ENCODE peak calls at places on chromosomes 3 and 15, in five cellular contexts. I is H9, S is trophoblast cell, K is IMR-90, A is neuronal stem cell. X is an unnamed sample.

GRCh38 chr15:66880380-66881155 is 178.5 kb downstream of the SMAD6 start:
- DNase-seq in I (no peak), S (no peak), K (no peak), A (no peak), X (no peak)

GRCh38 chr3:126356373-126357298 is 572 bp downstream of the KLF15 start:
- DNase-seq in I (no peak), S (peak), K (no peak), A (peak), X (no peak)

GRCh38 chr15:69805248-69805953 is 292.3 kb downstream of the TLE3 start:
- DNase-seq in I (no peak), S (peak), K (no peak), A (no peak), X (no peak)

GRCh38 chr15:67116742-67117141 is 51.3 kb downstream of the SMAD3 start:
- DNase-seq in I (no peak), S (peak), K (peak), A (no peak), X (peak)

GRCh38 chr3:60294181-60294580 is 957.1 kb downstream of the FHIT start:
- DNase-seq in I (no peak), S (no peak), K (peak), A (no peak), X (peak)

GRCh38 chr15:68608844-68609232 is 30.0 kb downstream of the CORO2B start:
- DNase-seq in I (no peak), S (no peak), K (no peak), A (no peak), X (no peak)

GRCh38 chr3:171376125-171376947 is 83.9 kb downstream of the TNIK start:
- DNase-seq in I (no peak), S (peak), K (peak), A (no peak), X (peak)

GRCh38 chr15:63146684-63147083 is 10.6 kb downstream of the RPS27L start:
- DNase-seq in I (no peak), S (peak), K (peak), A (no peak), X (peak)

GRCh38 chr3:177211503-177212277 is 14.4 kb upstream of the TBL1XR1 start:
- DNase-seq in I (no peak), S (peak), K (no peak), A (no peak), X (no peak)

GRCh38 chr3:114554716-114555115 is 260.9 kb downstream of the TIGIT start:
- DNase-seq in I (no peak), S (no peak), K (no peak), A (no peak), X (no peak)

GRCh38 chr3:119125742-119126507 is 20.0 kb upstream of the TEX55 start:
- DNase-seq in I (peak), S (no peak), K (no peak), A (no peak), X (no peak)

GRCh38 chr3:47542614-47543173 is 29.2 kb upstream of the ELP6 start:
- DNase-seq in I (no peak), S (no peak), K (peak), A (no peak), X (no peak)

GRCh38 chr3:147411235-147411607 is 2.1 kb downstream of the ZIC1 start:
- DNase-seq in I (no peak), S (no peak), K (peak), A (peak), X (no peak)

GRCh38 chr15:43150171-43150929 is 17.0 kb downstream of the TMEM62 start:
- DNase-seq in I (no peak), S (peak), K (peak), A (no peak), X (peak)

GRCh38 chr3:17938313-17938712 is 195.9 kb upstream of the TBC1D5 start:
- DNase-seq in I (no peak), S (no peak), K (no peak), A (no peak), X (no peak)

GRCh38 chr15:89007989-89008388 is 80.3 kb upstream of the ABHD2 start:
- DNase-seq in I (no peak), S (no peak), K (no peak), A (no peak), X (no peak)

GRCh38 chr15:100731259-100732156 is 129.1 kb downstream of the ASB7 start:
- DNase-seq in I (no peak), S (peak), K (peak), A (no peak), X (peak)

GRCh38 chr3:190220362-190220761 is 99.7 kb upstream of the P3H2 start:
- DNase-seq in I (no peak), S (no peak), K (no peak), A (no peak), X (no peak)

GRCh38 chr3:49456417-49456816 is 13.7 kb upstream of the DAG1 start:
- DNase-seq in I (no peak), S (peak), K (peak), A (no peak), X (no peak)

GRCh38 chr15:66095871-66096710 is 157.5 kb downstream of the MEGF11 start:
- DNase-seq in I (no peak), S (no peak), K (no peak), A (no peak), X (no peak)

GRCh38 chr3:146638718-146639117 is 33.6 kb upstream of the PLSCR5 start:
- DNase-seq in I (no peak), S (peak), K (no peak), A (no peak), X (no peak)

GRCh38 chr15:62895905-62896316 is 146.6 kb upstream of the TPM1 start:
- DNase-seq in I (no peak), S (peak), K (peak), A (no peak), X (peak)

GRCh38 chr15:71199384-71200351 is 84.4 kb downstream of the THSD4 start:
- DNase-seq in I (no peak), S (no peak), K (peak), A (no peak), X (peak)

GRCh38 chr3:168618827-168619226 is 523.1 kb upstream of the GOLIM4 start:
- DNase-seq in I (no peak), S (no peak), K (no peak), A (no peak), X (no peak)

GRCh38 chr15:90351479-90352108 is 490 bp upstream of the ZNF774 start:
- DNase-seq in I (no peak), S (no peak), K (no peak), A (no peak), X (no peak)

GRCh38 chr3:195181781-195182469 is 89.0 kb downstream of the XXYLT1 start:
- DNase-seq in I (no peak), S (no peak), K (no peak), A (no peak), X (peak)
- H2BK5ac ChIP-seq in I (no peak), S (no peak), K (peak), A (no peak), X (no peak)

DNA sequence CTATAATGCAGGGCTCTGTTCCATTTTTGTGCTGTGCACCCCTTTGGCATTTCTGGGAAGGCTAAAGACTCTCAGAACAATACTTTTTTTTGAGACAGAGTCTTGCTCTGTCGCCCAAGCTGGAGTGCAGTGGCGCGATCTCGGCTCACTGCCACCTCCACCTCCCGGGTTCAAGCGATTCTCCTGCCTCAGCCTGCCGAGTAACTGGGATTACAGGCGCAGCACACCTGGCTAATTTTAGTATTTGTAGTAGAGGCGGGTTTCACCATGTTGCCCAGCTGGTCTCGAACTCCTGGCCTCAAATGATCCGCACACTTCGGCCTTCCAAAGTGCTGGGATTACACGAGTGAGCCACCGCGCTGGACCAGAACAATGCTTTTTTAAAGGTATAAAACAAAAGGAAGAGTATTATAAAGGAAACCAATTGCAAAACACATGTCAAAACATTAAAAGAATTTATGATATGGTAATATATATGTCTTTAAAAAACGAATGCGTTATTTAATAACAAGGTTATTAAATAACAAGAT is 999 bp downstream of the SQOR start:
- DNase-seq in I (no peak), S (no peak), K (no peak), A (no peak), X (no peak)
- H3K14ac ChIP-seq in I (no peak), S (no peak), K (no peak), A (no peak), X (no peak)

GRCh38 chr15:81301815-81302399 is 22.0 kb downstream of the STARD5 start:
- DNase-seq in I (no peak), S (peak), K (no peak), A (no peak), X (no peak)

GRCh38 chr15:81301385-81301784 is 22.6 kb downstream of the STARD5 start:
- DNase-seq in I (no peak), S (no peak), K (no peak), A (no peak), X (no peak)

GRCh38 chr15:81302605-81303204 is 21.2 kb downstream of the STARD5 start:
- DNase-seq in I (no peak), S (no peak), K (no peak), A (no peak), X (no peak)

GRCh38 chr15:81303241-81304225 is 20.4 kb downstream of the STARD5 start:
- DNase-seq in I (no peak), S (peak), K (peak), A (no peak), X (no peak)

DNA sequence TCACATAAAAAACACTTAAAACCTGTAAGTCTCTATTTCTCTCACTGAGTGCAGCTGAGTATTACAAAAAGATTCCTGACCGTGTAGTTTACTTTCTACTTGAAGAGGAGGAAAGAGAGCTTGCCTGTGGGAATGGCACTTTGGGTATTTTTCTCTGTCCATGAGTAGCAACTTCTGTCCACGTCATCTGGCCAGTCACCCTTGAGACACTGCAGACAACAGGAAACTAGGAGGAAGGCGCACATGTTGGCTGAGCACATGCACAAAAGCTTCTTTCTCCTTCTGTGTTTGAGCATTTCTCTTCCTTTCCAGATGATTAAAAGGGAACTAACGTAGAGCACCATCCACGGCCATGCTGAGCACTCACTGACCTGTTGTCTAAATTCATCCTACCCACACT is 19.7 kb downstream of the STARD5 start:
- DNase-seq in I (no peak), S (peak), K (peak), A (no peak), X (peak)
- H2BK5ac ChIP-seq in I (no peak), S (no peak), K (peak), A (no peak), X (no peak)

GRCh38 chr3:152885066-152885465 is 50.1 kb downstream of the P2RY1 start:
- DNase-seq in I (no peak), S (no peak), K (no peak), A (no peak), X (no peak)
- H3K14ac ChIP-seq in I (no peak), S (no peak), K (no peak), A (no peak), X (no peak)

DNA sequence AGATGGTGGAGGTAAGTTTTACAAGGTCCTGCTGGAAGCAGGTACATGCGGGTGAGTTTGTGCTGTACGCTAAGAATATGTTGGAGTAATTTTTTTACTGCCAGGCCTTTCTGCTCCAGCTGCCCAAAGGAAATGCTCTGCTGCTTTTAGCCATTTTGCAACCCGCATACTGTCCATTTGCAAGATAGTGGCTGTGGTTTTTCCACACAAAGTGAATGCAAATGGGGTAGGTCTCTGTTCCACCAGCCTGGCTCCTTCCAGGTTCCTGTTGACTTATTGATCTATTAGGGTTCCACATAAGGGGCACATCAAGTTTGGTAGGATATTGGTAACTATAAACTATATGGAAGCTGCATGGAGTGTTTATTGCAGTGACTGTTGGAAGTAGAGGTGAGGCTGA is 227.1 kb downstream of the SI start:
- DNase-seq in I (no peak), S (no peak), K (no peak), A (no peak), X (no peak)
- H2BK5ac ChIP-seq in I (no peak), S (no peak), K (no peak), A (no peak), X (no peak)

GRCh38 chr3:111862974-111863373 is 3.9 kb downstream of the PHLDB2 start:
- DNase-seq in I (no peak), S (no peak), K (no peak), A (no peak), X (no peak)
- H3K14ac ChIP-seq in I (no peak), S (no peak), K (no peak), A (no peak), X (no peak)

DNA sequence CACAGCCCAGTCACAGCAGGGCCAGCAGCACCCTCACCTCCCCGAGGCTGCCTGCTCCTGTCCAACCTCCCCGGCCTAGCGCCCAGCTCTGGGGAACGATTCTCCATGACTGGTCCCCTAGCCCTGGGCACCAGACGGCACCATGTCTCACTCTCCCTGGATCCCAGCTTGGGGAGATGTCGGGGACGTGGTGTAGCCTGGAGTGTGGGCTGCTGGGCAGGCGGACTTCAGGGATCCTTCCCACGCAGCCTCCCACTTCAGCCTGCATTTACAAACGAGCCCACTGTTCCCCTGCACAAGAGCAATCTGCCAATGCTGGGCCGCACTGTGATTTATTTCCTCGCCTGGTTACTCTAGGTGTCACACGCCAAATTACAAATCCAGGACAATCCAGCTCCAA is 31.3 kb downstream of the NUP210 start:
- DNase-seq in I (no peak), S (no peak), K (no peak), A (no peak), X (no peak)
- H2BK5ac ChIP-seq in I (no peak), S (no peak), K (no peak), A (no peak), X (no peak)

GRCh38 chr3:175430975-175431374 is 571.8 kb downstream of the NAALADL2 start:
- DNase-seq in I (no peak), S (no peak), K (no peak), A (no peak), X (no peak)

GRCh38 chr3:175431396-175431795 is 572.3 kb downstream of the NAALADL2 start:
- DNase-seq in I (no peak), S (no peak), K (peak), A (no peak), X (no peak)

GRCh38 chr3:175422744-175423143 is 563.6 kb downstream of the NAALADL2 start:
- DNase-seq in I (no peak), S (no peak), K (no peak), A (no peak), X (no peak)

GRCh38 chr3:175421897-175422296 is 562.8 kb downstream of the NAALADL2 start:
- DNase-seq in I (no peak), S (no peak), K (no peak), A (no peak), X (no peak)

DNA sequence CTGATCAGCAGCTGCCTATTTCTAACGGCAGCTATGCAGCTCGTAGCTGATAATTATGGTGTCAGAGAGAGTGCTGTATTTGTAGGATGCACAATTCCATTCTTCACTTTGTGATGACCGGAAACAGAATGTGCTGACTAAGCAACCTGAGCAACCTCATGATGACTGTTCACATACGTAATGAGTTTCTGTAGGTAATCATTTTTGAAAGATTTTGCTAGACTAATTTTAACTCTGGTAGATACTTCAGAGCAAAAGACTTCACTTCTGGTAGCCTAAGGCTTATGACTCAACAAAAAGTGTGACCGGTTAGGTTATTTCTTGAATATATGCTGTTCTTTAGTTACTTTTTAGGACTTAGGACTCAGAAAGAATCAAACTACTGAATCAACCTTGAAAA is 567.7 kb downstream of the NAALADL2 start:
- DNase-seq in I (no peak), S (peak), K (peak), A (no peak), X (no peak)
- H3K14ac ChIP-seq in I (no peak), S (no peak), K (no peak), A (no peak), X (no peak)

DNA sequence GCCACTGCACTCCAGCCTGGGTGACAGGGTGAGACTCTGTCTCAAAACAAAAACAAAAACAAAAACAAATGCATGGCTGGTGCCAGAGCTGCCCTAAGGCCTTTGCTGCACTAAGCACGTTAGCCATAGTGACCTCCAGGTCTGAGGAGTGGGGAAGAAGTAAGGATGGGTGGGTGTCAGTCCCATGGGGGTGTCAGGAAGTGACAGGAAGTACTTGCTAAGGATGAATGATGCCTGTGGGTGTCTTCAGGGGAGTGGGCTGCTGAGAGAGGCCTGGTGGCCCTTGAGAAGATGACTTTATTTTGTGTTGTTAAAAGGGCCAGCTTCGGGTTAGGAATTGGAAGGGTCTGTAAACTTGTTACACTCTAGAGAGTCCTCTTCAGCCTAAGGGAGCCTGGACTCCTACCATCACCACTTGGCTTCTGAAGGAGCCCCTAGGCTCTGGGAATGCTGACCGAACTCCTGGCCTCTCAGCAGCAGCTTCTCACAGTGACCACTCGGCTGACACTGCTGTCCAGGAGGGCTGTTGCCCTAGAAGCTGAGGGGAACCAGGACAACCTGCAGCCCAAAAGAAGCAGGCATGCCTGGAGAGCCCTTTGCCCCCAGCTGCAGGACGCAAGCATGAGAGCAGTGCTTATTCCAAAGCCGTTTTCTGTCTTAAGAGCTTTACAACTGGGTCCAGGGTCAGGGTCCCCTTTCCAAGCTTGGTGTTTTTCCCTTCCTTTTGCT is 116.4 kb downstream of the MYLK start:
- DNase-seq in I (no peak), S (no peak), K (no peak), A (no peak), X (no peak)
- H2BK5ac ChIP-seq in I (peak), S (no peak), K (no peak), A (no peak), X (no peak)